ENCODE peak calls at places on chromosomes 12 and 14, in ten cellular contexts. W, A, H, O, F, D, K, S, B and U are unnamed samples.

GRCh38 chr12:68237068-68237467 is 11.5 kb upstream of the IL26 start:
- DNase-seq in A (no peak), B (no peak), F (no peak), W (no peak), H (no peak), O (no peak), D (no peak), K (no peak), S (no peak), U (no peak)

GRCh38 chr12:111034911-111035577 is 114.7 kb upstream of the MYL2 start:
- DNase-seq in H (no peak), K (no peak), D (no peak), F (no peak), O (no peak), S (no peak), B (peak; percentile 29), W (no peak), A (no peak), U (no peak)

GRCh38 chr12:122350444-122350843 is 72.0 kb downstream of the CLIP1 start:
- DNase-seq in D (no peak), A (no peak), F (peak; percentile 25), K (no peak), B (no peak), S (no peak), H (no peak), O (no peak), W (no peak), U (peak; percentile 34)

GRCh38 chr14:103177376-103177775 is 54.1 kb downstream of the TNFAIP2 start:
- DNase-seq in W (no peak), O (no peak), D (no peak), H (no peak), F (no peak), B (no peak), A (no peak), K (no peak), S (no peak), U (no peak)

GRCh38 chr14:65167072-65167645 is 64.8 kb upstream of the MAX start:
- DNase-seq in D (no peak), O (no peak), F (no peak), B (peak; percentile 44), A (no peak), H (no peak), W (no peak), K (no peak), S (no peak), U (no peak)

GRCh38 chr14:52808101-52808500 is 16.7 kb upstream of the GNPNAT1 start:
- DNase-seq in K (no peak), B (no peak), S (no peak), O (no peak), H (peak; percentile 78), A (no peak), W (no peak), D (no peak), F (no peak), U (no peak)

GRCh38 chr14:78405071-78405856 is 235.1 kb downstream of the NRXN3 start:
- DNase-seq in S (no peak), A (no peak), W (no peak), D (no peak), H (no peak), F (no peak), K (no peak), B (no peak), O (no peak), U (no peak)

GRCh38 chr14:50846171-50846880 is 15.4 kb upstream of the NIN start:
- DNase-seq in K (no peak), D (no peak), F (no peak), B (peak; percentile 15), S (no peak), A (no peak), O (no peak), H (no peak), W (no peak), U (no peak)

GRCh38 chr12:116662612-116663144 is 75.2 kb downstream of the SPRING1 start:
- DNase-seq in S (no peak), H (peak; percentile 52), O (peak; percentile 50), W (no peak), B (no peak), A (peak; percentile 28), K (no peak), D (no peak), F (no peak), U (peak; percentile 27)
- TF ChIP-seq CTCF in S (no peak), H (peak; percentile 29), O (no peak), W (no peak), B (no peak), A (no peak), K (no peak), D (no peak), F (peak; percentile 4), U (no peak)

GRCh38 chr12:131988054-131988796 is 38.5 kb downstream of the EP400 start:
- DNase-seq in K (no peak), H (no peak), O (no peak), F (no peak), B (no peak), D (no peak), S (no peak), W (peak; percentile 28), A (no peak), U (no peak)
- TF ChIP-seq EP300 in K (no peak), H (no peak), O (no peak), F (no peak), B (no peak), D (no peak), S (no peak), W (no peak), A (no peak), U (no peak)

GRCh38 chr14:88195676-88196075 is 127.4 kb downstream of the KCNK10 start:
- DNase-seq in D (no peak), S (no peak), B (no peak), F (no peak), W (no peak), O (no peak), A (no peak), K (no peak), H (no peak), U (no peak)
- TF ChIP-seq CTCF in D (no peak), S (no peak), B (no peak), F (no peak), W (no peak), O (no peak), A (no peak), K (no peak), H (no peak), U (no peak)

DNA sequence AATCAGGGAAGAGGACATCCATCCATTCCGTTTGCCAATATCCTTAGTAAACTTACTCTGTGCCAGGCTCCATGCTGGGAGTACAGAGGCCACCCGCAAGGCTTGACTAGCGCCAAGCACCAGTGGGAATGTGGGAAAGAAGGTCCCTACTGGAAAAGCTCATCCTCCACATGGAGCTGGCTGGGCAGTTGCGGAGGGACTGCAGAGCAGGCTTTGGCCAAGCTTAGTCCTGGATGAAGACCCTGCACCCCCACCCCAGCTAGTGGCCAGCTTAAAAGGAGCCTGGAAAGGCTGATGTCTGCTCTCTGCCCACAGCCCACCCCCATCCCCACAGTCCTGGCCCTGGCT is 22.3 kb upstream of the EIF2B2 start:
- DNase-seq in K (no peak), A (no peak), B (no peak), S (no peak), F (peak; percentile 1), H (no peak), O (no peak), W (peak; percentile 74), D (no peak), U (no peak)
- TF ChIP-seq EP300 in K (no peak), A (no peak), B (no peak), S (no peak), F (no peak), H (no peak), O (no peak), W (no peak), D (no peak), U (no peak)

GRCh38 chr12:57456145-57456700 is 1.1 kb downstream of the INHBE start:
- DNase-seq in O (no peak), W (no peak), B (peak; percentile 81), F (peak; percentile 47), S (no peak), D (no peak), K (no peak), H (peak; percentile 77), A (no peak), U (no peak)
- TF ChIP-seq CTCF in O (no peak), W (no peak), B (peak; percentile 77), F (peak; percentile 92), S (no peak), D (peak; percentile 94), K (no peak), H (peak; percentile 92), A (peak; percentile 48), U (no peak)

GRCh38 chr12:113082486-113083148 is 26.1 kb downstream of the DTX1 start:
- DNase-seq in K (no peak), H (no peak), D (no peak), A (no peak), W (no peak), S (no peak), F (no peak), O (no peak), B (no peak), U (no peak)
- TF ChIP-seq EP300 in K (no peak), H (no peak), D (no peak), A (no peak), W (no peak), S (no peak), F (no peak), O (no peak), B (no peak), U (no peak)

GRCh38 chr12:14774944-14775651 is 28.2 kb downstream of the WBP11 start:
- DNase-seq in A (peak; percentile 59), B (peak; percentile 36), H (no peak), W (peak; percentile 81), S (no peak), K (peak; percentile 56), D (no peak), F (no peak), O (peak; percentile 61), U (peak; percentile 41)
- TF ChIP-seq CTCF in A (no peak), B (no peak), H (no peak), W (no peak), S (no peak), K (no peak), D (no peak), F (no peak), O (no peak), U (no peak)

GRCh38 chr12:131833288-131833895 is 5.2 kb downstream of the MMP17 start:
- DNase-seq in O (no peak), F (no peak), H (no peak), W (peak; percentile 61), D (no peak), K (no peak), A (no peak), B (no peak), S (no peak), U (no peak)
- TF ChIP-seq EP300 in O (no peak), F (no peak), H (no peak), W (no peak), D (no peak), K (no peak), A (no peak), B (no peak), S (no peak), U (no peak)

DNA sequence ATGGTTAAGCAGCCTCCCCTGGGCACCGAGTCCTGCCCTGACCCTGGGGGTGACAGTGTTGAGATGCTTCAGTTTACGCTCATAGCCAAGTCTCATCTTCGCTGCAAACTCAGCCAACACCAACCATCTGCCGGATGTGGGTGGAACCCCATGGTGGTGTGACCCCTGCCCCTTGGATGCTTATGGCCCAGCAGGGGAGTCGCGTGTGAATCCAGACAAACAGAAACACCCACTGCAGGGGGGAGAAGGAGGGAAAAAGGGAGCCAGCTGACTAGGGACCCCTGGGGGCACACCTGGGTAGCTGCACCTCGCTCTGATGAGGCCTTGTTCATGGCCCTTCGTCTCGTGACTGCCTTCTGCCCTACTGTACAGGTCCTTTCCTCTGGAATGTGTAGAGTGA is 23.8 kb downstream of the AACS start:
- DNase-seq in S (no peak), O (no peak), F (peak; percentile 66), W (no peak), A (no peak), K (no peak), D (no peak), B (no peak), H (no peak), U (no peak)
- TF ChIP-seq CTCF in S (no peak), O (no peak), F (peak; percentile 48), W (no peak), A (no peak), K (no peak), D (peak; percentile 13), B (no peak), H (peak; percentile 12), U (no peak)